ENCODE peak calls at places on chromosomes 16 and 17, in seven cellular contexts. V is CD8-positive, alpha-beta memory T cell; A is cardiac muscle cell; B is lower lobe of right lung; Y is psoas muscle; R is SJSA1; H is lung. X is an unnamed sample.

GRCh38 chr17:40303009-40303657 is 5.8 kb upstream of the RARA start:
- DNase-seq in V (peak; percentile 44), A (peak; percentile 83), B (no peak), Y (no peak), R (peak; percentile 76), H (peak; percentile 57), X (no peak)

GRCh38 chr17:68707032-68707431 is 105.9 kb upstream of the FAM20A start:
- DNase-seq in V (no peak), A (peak; percentile 55), B (no peak), Y (no peak), R (no peak), H (no peak), X (no peak)

GRCh38 chr16:31458073-31458834 is 1.0 kb upstream of the ARMC5 start:
- DNase-seq in V (peak; percentile 67), A (peak; percentile 60), B (peak; percentile 72), Y (peak; percentile 68), R (peak; percentile 49), H (peak; percentile 63), X (peak; percentile 79)

GRCh38 chr16:30958164-30959083 is 870 bp downstream of the SETD1A start:
- DNase-seq in V (no peak), A (peak; percentile 57), B (peak; percentile 68), Y (peak; percentile 68), R (peak; percentile 33), H (peak; percentile 52), X (no peak)

GRCh38 chr17:37142294-37142944 is 193.7 kb downstream of the AATF start:
- DNase-seq in V (no peak), A (no peak), B (no peak), Y (no peak), R (no peak), H (no peak), X (no peak)

GRCh38 chr17:17515921-17516295 is 19.7 kb upstream of the RASD1 start:
- DNase-seq in V (no peak), A (peak; percentile 40), B (no peak), Y (peak; percentile 21), R (peak; percentile 73), H (no peak), X (no peak)

GRCh38 chr17:80598813-80599545 is 54.3 kb downstream of the RPTOR start:
- DNase-seq in V (no peak), A (no peak), B (no peak), Y (no peak), R (no peak), H (no peak), X (no peak)

GRCh38 chr17:68417317-68417716 is 40.0 kb downstream of the WIPI1 start:
- DNase-seq in V (no peak), A (no peak), B (no peak), Y (no peak), R (no peak), H (no peak), X (no peak)

GRCh38 chr17:56597495-56597990 is 4.0 kb downstream of the NOG start:
- DNase-seq in V (no peak), A (no peak), B (peak; percentile 45), Y (no peak), R (peak; percentile 24), H (no peak), X (no peak)

GRCh38 chr17:1931759-1932579 is 93.2 kb downstream of the RTN4RL1 start:
- DNase-seq in V (no peak), A (peak; percentile 6), B (no peak), Y (peak; percentile 39), R (no peak), H (no peak), X (no peak)

GRCh38 chr16:1942810-1943726 is at the start of gene MSRB1:
- DNase-seq in V (peak; percentile 100), A (peak; percentile 99), B (peak; percentile 100), Y (peak; percentile 100), R (peak; percentile 95), H (peak; percentile 100), X (peak; percentile 100)

GRCh38 chr17:78431692-78431958 is 53.2 kb downstream of the PGS1 start:
- DNase-seq in V (no peak), A (no peak), B (no peak), Y (no peak), R (no peak), H (no peak), X (no peak)

GRCh38 chr16:23072084-23072599 is 77.1 kb downstream of the USP31 start:
- DNase-seq in V (no peak), A (peak; percentile 82), B (peak; percentile 63), Y (peak; percentile 83), R (no peak), H (no peak), X (peak; percentile 88)

GRCh38 chr17:51430581-51430980 is 170.2 kb downstream of the UTP18 start:
- DNase-seq in V (no peak), A (no peak), B (no peak), Y (no peak), R (no peak), H (no peak), X (no peak)

GRCh38 chr17:51425793-51426192 is 165.4 kb downstream of the UTP18 start:
- DNase-seq in V (no peak), A (no peak), B (no peak), Y (no peak), R (no peak), H (no peak), X (no peak)

GRCh38 chr17:51423421-51424160 is 163.2 kb downstream of the UTP18 start:
- DNase-seq in V (no peak), A (no peak), B (no peak), Y (no peak), R (no peak), H (no peak), X (no peak)

GRCh38 chr17:51428668-51429486 is 168.5 kb downstream of the UTP18 start:
- DNase-seq in V (no peak), A (no peak), B (no peak), Y (no peak), R (no peak), H (no peak), X (no peak)

DNA sequence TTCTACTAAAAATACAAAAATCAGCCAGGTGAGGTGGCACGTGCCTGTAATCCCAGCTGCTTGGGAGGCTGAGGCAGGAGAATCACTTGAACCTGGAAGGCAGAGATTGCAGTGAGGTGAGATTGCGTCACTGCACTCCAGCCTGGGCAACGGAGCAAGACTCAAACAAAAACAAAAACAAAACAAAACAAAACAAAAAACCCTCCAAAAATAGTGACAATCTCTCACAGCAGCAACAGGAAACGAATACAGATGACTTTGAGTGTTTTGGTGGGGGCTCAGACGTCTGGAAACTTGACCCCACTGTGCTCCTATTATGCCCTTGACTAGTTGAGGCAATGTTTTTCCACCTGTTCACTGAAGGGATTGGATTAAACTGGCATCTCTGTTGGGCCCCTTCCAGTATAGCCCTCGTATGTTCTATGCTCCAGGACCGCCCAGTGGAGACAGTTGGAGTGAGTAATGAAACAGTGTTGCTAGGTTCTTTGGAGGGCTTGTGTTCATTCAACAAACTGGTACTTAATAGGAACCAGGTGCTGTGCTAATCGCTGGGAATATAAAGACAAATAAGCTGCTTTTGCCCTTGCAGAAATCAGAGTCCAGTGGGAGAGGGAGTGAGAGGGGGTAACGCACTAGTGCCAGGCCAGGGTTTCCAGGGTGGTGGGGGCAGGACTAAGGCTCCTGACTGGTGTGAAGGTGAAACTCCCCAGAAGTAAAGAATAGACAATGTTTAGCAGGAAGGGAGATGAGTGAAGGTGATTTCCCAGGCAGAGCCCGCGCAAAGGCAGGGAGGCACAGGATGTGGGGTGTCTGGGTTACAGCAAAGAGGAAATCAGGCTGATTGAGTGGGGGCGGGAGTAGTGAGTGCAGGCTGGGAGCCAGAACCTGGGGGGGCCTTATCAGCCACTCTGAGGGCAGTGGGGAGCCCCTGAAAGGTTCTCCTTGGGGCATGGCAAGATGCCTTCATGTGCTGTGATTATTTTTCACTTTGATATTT is 167.2 kb downstream of the UTP18 start:
- DNase-seq in V (peak; percentile 48), A (no peak), B (no peak), Y (no peak), R (no peak), H (no peak), X (no peak)
- H3K9me3 ChIP-seq in V (no peaks in the 10 kb centered on the region), A (no peaks in the 10 kb centered on the region), B (no peaks in the 10 kb centered on the region), Y (no peaks in the 10 kb centered on the region), R (no peaks in the 10 kb centered on the region), H (no peaks in the 10 kb centered on the region), X (no peaks in the 10 kb centered on the region)

DNA sequence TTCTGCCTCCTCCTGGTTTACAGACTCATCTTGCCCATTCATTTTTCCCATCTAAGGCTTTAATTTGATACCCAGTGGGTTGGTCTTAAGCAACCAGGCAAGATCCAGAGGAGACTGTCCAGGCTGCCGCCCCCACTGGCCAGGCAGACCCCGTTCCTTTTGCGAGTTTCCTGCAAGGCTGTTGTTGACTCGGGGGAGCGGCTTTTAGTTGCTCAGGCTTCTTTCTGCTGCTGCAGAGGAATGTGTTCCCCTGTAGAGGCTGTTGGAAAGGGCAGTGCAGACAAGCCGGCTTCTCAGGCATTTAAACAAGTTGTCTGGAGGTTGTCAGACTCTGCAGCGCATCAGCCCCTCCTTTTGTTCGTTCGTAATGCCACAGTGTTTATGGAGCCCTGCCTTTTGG is 231.2 kb downstream of the PRKCA start:
- DNase-seq in V (no peak), A (peak; percentile 74), B (no peak), Y (no peak), R (peak; percentile 55), H (no peak), X (no peak)
- H3K4me1 ChIP-seq in V (peaks cover 15% of the 10 kb centered on the region), A (peaks cover 12% of the 10 kb centered on the region), B (no peaks in the 10 kb centered on the region), Y (no peaks in the 10 kb centered on the region), R (peaks cover 41% of the 10 kb centered on the region), H (peaks cover 6% of the 10 kb centered on the region), X (no peaks in the 10 kb centered on the region)

GRCh38 chr17:7314719-7315569 is at the start of gene GPS2:
- DNase-seq in V (peak; percentile 90), A (peak; percentile 86), B (peak; percentile 96), Y (peak; percentile 94), R (peak; percentile 76), H (peak; percentile 95), X (peak; percentile 96)
- H3K36me3 ChIP-seq in V (peaks cover 40% of the 10 kb centered on the region), A (peaks cover 52% of the 10 kb centered on the region), B (peaks cover 69% of the 10 kb centered on the region), Y (peaks cover 87% of the 10 kb centered on the region), R (peaks cover 75% of the 10 kb centered on the region), H (peaks cover 14% of the 10 kb centered on the region), X (peaks cover 8% of the 10 kb centered on the region)

GRCh38 chr16:81702506-81702905 is 76.6 kb upstream of the PLCG2 start:
- DNase-seq in V (no peak), A (no peak), B (peak; percentile 2), Y (no peak), R (no peak), H (no peak), X (no peak)
- H3K9me3 ChIP-seq in V (no peaks in the 10 kb centered on the region), A (no peaks in the 10 kb centered on the region), B (no peaks in the 10 kb centered on the region), Y (no peaks in the 10 kb centered on the region), R (no peaks in the 10 kb centered on the region), H (no peaks in the 10 kb centered on the region), X (no peaks in the 10 kb centered on the region)

X was measured in mucosa of descending colon.